ENCODE peak calls at places on chromosomes 5 and 9, in seven cellular contexts. V is adrenal gland, L is Panc1, D is CD14-positive monocyte, N is Calu3, C is osteocyte, O is prostate gland. Q is an unnamed sample.

GRCh38 chr5:79107020-79107796 is 4.4 kb upstream of the BHMT start:
- DNase-seq in O (no peak), D (no peak), N (no peak), C (no peak), L (no peak), V (no peak), Q (no peak)

GRCh38 chr9:14993891-14994554 is 83.8 kb upstream of the FREM1 start:
- DNase-seq in V (no peak), C (no peak), O (no peak), N (no peak), D (no peak), L (no peak), Q (no peak)

GRCh38 chr5:100576217-100576751 is 41.1 kb downstream of the FAM174A start:
- DNase-seq in C (no peak), L (no peak), O (no peak), N (no peak), V (no peak), D (no peak), Q (no peak)

GRCh38 chr5:98938459-98938858 is 9.7 kb upstream of the CHD1 start:
- DNase-seq in D (no peak), N (no peak), C (no peak), O (no peak), V (no peak), L (no peak), Q (no peak)

GRCh38 chr5:141402553-141403328 is at the start of gene PCDHGA9:
- DNase-seq in N (peak), V (no peak), O (no peak), L (no peak), C (no peak), D (no peak), Q (no peak)

GRCh38 chr5:168936511-168936910 is 357.3 kb upstream of the PANK3 start:
- DNase-seq in N (no peak), V (no peak), C (no peak), L (no peak), D (no peak), O (no peak), Q (no peak)

GRCh38 chr9:77966718-77967117 is 64.9 kb downstream of the GNAQ start:
- DNase-seq in L (no peak), C (no peak), D (no peak), N (no peak), V (no peak), O (no peak), Q (no peak)

GRCh38 chr9:131270171-131271015 is 5.9 kb downstream of the FAM78A start:
- DNase-seq in L (no peak), V (peak), C (no peak), N (no peak), D (peak), O (no peak), Q (no peak)

GRCh38 chr5:88819332-88819999 is 63.5 kb downstream of the MEF2C start:
- DNase-seq in C (no peak), O (no peak), L (no peak), V (no peak), N (no peak), D (no peak), Q (no peak)

GRCh38 chr5:111755942-111756353 is 1.0 kb downstream of the NREP start:
- DNase-seq in N (no peak), V (no peak), L (no peak), C (no peak), O (no peak), D (no peak), Q (no peak)

GRCh38 chr9:68883224-68883623 is 130.7 kb downstream of the PRKACG start:
- DNase-seq in L (no peak), C (no peak), N (no peak), V (no peak), O (no peak), D (no peak), Q (no peak)

GRCh38 chr9:69134412-69134811 is 39.7 kb upstream of the TJP2 start:
- DNase-seq in D (no peak), L (no peak), N (no peak), C (peak), V (no peak), O (peak), Q (peak)

GRCh38 chr5:90000351-90000750 is 409.2 kb downstream of the CETN3 start:
- DNase-seq in L (no peak), D (no peak), V (no peak), C (no peak), N (no peak), O (no peak), Q (no peak)

GRCh38 chr5:4994994-4995393 is 145.1 kb upstream of the ADAMTS16 start:
- DNase-seq in N (no peak), C (no peak), V (no peak), D (no peak), L (no peak), O (no peak), Q (no peak)

GRCh38 chr5:134038143-134038542 is 33.4 kb upstream of the VDAC1 start:
- DNase-seq in N (no peak), O (no peak), V (no peak), C (no peak), D (no peak), L (no peak), Q (no peak)

GRCh38 chr9:20651926-20652325 is 29.6 kb upstream of the MLLT3 start:
- DNase-seq in L (no peak), V (no peak), D (no peak), C (no peak), N (no peak), O (no peak), Q (no peak)

GRCh38 chr5:159878988-159879471 is 37.3 kb upstream of the ADRA1B start:
- DNase-seq in L (no peak), C (no peak), V (peak), N (peak), D (no peak), O (no peak), Q (no peak)

GRCh38 chr5:143837306-143837848 is 25.4 kb downstream of the HMHB1 start:
- DNase-seq in D (no peak), O (no peak), N (no peak), C (peak), V (no peak), L (no peak), Q (no peak)

GRCh38 chr9:34134521-34134920 is 8.0 kb upstream of the DCAF12 start:
- DNase-seq in L (no peak), O (no peak), C (no peak), D (no peak), V (no peak), N (no peak), Q (no peak)

GRCh38 chr5:61030163-61030482 is 85.1 kb downstream of the NDUFAF2 start:
- DNase-seq in N (no peak), O (no peak), V (no peak), D (no peak), C (no peak), L (no peak), Q (no peak)

GRCh38 chr5:66829826-66830225 is 233.6 kb downstream of the MAST4 start:
- DNase-seq in O (no peak), D (no peak), L (no peak), N (no peak), V (no peak), C (no peak), Q (no peak)

GRCh38 chr9:88678431-88678830 is 143.5 kb downstream of the NXNL2 start:
- DNase-seq in V (no peak), L (no peak), N (no peak), D (no peak), O (no peak), C (no peak), Q (peak)

GRCh38 chr9:12933957-12934356 is 159.1 kb downstream of the LURAP1L start:
- DNase-seq in N (no peak), L (peak), O (no peak), C (no peak), D (no peak), V (no peak), Q (no peak)

DNA sequence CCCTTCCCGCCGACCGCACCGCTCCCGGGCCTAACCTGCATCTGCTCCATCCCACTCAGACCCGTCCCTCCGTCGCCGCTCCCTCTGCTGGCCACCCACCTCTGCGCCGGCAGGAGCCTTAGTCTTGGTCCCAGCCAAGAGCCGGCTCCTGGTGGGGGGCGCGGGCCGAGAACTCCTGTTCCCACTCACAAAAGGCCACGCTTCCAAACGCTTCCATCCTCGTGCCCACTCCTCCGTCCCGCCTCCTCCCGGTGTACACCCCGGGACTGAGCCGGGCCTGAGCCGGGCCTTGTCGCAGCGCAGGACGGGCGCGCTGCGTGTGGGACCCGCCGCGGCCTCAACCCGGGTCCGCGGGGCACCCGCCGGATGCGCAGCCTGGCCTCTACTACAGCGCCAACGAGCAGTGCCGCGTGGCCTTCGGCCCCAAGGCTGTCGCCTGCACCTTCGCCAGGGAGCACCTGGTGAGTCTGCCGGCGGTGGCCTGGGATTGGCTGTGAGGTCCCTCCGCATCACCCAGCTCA is 7.5 kb downstream of the ADAMTS13 start:
- DNase-seq in C (no peak), N (no peak), V (no peak), D (no peak), L (no peak), O (peak), Q (no peak)
- TF ChIP-seq CTCF in C (peak), N (no peak), V (peak), D (no peak), L (peak), O (peak), Q (no peak)

GRCh38 chr9:9362332-9362731 is 1250.5 kb downstream of the PTPRD start:
- DNase-seq in V (no peak), N (no peak), O (no peak), L (no peak), D (no peak), C (no peak), Q (no peak)
- TF ChIP-seq CTCF in V (no peak), N (no peak), O (no peak), L (no peak), D (no peak), C (no peak), Q (no peak)

GRCh38 chr9:2367970-2368369 is 253.6 kb upstream of the VLDLR start:
- DNase-seq in C (no peak), L (no peak), V (no peak), O (no peak), N (no peak), D (no peak), Q (no peak)
- TF ChIP-seq CTCF in C (no peak), L (no peak), V (no peak), O (no peak), N (no peak), D (no peak), Q (no peak)

GRCh38 chr5:307794-308579 is 13.5 kb upstream of the AHRR start:
- DNase-seq in N (no peak), C (no peak), V (no peak), O (no peak), L (no peak), D (no peak), Q (no peak)

GRCh38 chr5:310941-311434 is 10.5 kb upstream of the AHRR start:
- DNase-seq in D (no peak), O (no peak), V (no peak), L (no peak), N (peak), C (peak), Q (no peak)

GRCh38 chr5:307306-307705 is 14.2 kb upstream of the AHRR start:
- DNase-seq in C (no peak), L (no peak), O (no peak), V (no peak), D (no peak), N (no peak), Q (no peak)

GRCh38 chr5:310516-310915 is 11.0 kb upstream of the AHRR start:
- DNase-seq in D (no peak), C (peak), L (no peak), O (no peak), N (no peak), V (no peak), Q (no peak)

DNA sequence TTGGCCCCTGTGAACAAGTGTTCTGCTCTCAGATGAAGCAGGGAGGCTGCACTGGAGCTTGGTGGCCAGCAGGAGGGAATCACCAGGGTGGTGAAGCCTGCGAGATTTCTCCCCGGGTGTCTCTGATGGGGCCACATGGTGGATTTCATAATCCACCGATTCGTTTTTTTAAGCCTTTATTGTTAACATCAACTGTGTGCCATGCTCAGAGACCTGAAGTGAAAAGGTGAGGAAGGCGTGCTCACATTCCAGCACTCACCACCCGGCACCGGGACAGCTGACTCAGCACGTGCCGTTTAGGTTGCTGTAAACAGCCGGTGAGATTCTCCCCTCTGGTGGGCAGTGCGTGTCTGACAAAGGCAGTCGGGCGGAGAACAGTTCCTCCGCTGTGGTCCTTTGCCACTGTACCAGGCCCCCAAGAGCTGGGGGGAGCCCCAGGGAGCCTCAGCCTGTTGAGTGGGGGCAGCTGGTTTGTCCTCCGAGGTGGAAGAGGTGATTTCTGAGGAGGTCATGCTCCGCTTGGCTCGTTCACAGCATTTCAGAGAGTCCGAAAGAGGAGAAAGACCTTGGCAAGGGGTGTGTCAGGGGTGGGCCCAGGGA is 12.7 kb upstream of the AHRR start:
- DNase-seq in V (no peak), L (no peak), N (peak), O (no peak), D (no peak), C (no peak), Q (no peak)
- TF ChIP-seq CTCF in V (peak), L (no peak), N (peak), O (no peak), D (no peak), C (no peak), Q (no peak)